ENCODE peak calls at places on chromosome 13, in seven cellular contexts. A, E, Z, U, W, R and N are unnamed samples.

GRCh38 chr13:74246398-74246975 is 112.3 kb upstream of the KLF12 start:
- DNase-seq in Z (no peak), A (no peak), U (no peak), W (peak), R (no peak), E (no peak), N (no peak)

GRCh38 chr13:21008026-21008425 is 53.4 kb downstream of the LATS2 start:
- DNase-seq in E (no peak), Z (no peak), R (no peak), U (no peak), W (no peak), A (no peak), N (no peak)

GRCh38 chr13:73171242-73171641 is 112.4 kb downstream of the KLF5 start:
- DNase-seq in A (no peak), R (no peak), Z (no peak), E (peak), W (no peak), U (no peak), N (no peak)

GRCh38 chr13:45713721-45714120 is 11.6 kb downstream of the CBY2 start:
- DNase-seq in Z (no peak), U (no peak), A (no peak), E (no peak), W (no peak), R (peak), N (no peak)

GRCh38 chr13:77409412-77409811 is 82.5 kb upstream of the MYCBP2 start:
- DNase-seq in U (no peak), E (no peak), R (no peak), Z (no peak), W (no peak), A (no peak), N (no peak)

GRCh38 chr13:73248711-73249580 is 190.1 kb downstream of the KLF5 start:
- DNase-seq in Z (no peak), A (no peak), R (no peak), W (no peak), E (no peak), U (no peak), N (no peak)

GRCh38 chr13:105655046-105655445 is 880.4 kb downstream of the EFNB2 start:
- DNase-seq in R (no peak), U (no peak), W (no peak), E (no peak), A (no peak), Z (no peak), N (no peak)

GRCh38 chr13:21736926-21737325 is 66.1 kb downstream of the FGF9 start:
- DNase-seq in Z (no peak), U (no peak), R (no peak), W (no peak), E (no peak), A (no peak), N (no peak)

GRCh38 chr13:47216176-47216822 is 319.4 kb upstream of the HTR2A start:
- DNase-seq in W (no peak), R (no peak), E (no peak), U (no peak), Z (no peak), A (no peak), N (no peak)

GRCh38 chr13:47747901-47748300 is 253.2 kb downstream of the SUCLA2 start:
- DNase-seq in U (no peak), E (no peak), A (no peak), R (no peak), Z (no peak), W (no peak), N (no peak)

GRCh38 chr13:98664047-98664446 is 87.1 kb upstream of the STK24 start:
- DNase-seq in Z (no peak), R (no peak), E (no peak), A (no peak), W (peak), U (no peak), N (no peak)

GRCh38 chr13:42028113-42028799 is 20.2 kb upstream of the DGKH start:
- DNase-seq in W (no peak), E (peak), U (no peak), A (no peak), Z (no peak), R (no peak), N (no peak)

GRCh38 chr13:37058801-37059135 is 720 bp downstream of the SUPT20H start:
- DNase-seq in A (no peak), U (no peak), E (no peak), Z (no peak), R (no peak), W (peak), N (peak)

GRCh38 chr13:47545630-47546029 is 455.4 kb downstream of the SUCLA2 start:
- DNase-seq in U (no peak), Z (no peak), A (no peak), E (no peak), R (no peak), W (no peak), N (no peak)

GRCh38 chr13:40496035-40496810 is 170.2 kb downstream of the FOXO1 start:
- DNase-seq in U (no peak), W (no peak), A (no peak), Z (no peak), E (no peak), R (no peak), N (no peak)

GRCh38 chr13:35356572-35356971 is 119.9 kb downstream of the MAB21L1 start:
- DNase-seq in E (no peak), Z (no peak), W (peak), U (no peak), R (no peak), A (no peak), N (no peak)

GRCh38 chr13:48235100-48235813 is 2.3 kb downstream of the ITM2B start:
- DNase-seq in U (peak), Z (no peak), W (no peak), R (no peak), A (peak), E (peak), N (peak)

GRCh38 chr13:44003481-44003880 is 123.8 kb downstream of the LACC1 start:
- DNase-seq in A (no peak), U (no peak), W (no peak), R (no peak), Z (no peak), E (no peak), N (no peak)

GRCh38 chr13:70668293-70668692 is 560.0 kb upstream of the KLHL1 start:
- DNase-seq in E (no peak), A (no peak), Z (no peak), U (no peak), W (no peak), R (no peak), N (no peak)

GRCh38 chr13:99302637-99303505 is 4.3 kb downstream of the GPR183 start:
- DNase-seq in A (no peak), R (no peak), W (no peak), Z (no peak), E (no peak), U (no peak), N (no peak)

GRCh38 chr13:41315466-41316047 is 4.5 kb downstream of the NAA16 start:
- DNase-seq in A (no peak), Z (no peak), E (no peak), W (peak), U (no peak), R (no peak), N (no peak)

GRCh38 chr13:72168126-72168525 is 301.1 kb upstream of the DACH1 start:
- DNase-seq in R (no peak), W (no peak), A (no peak), U (no peak), Z (no peak), E (no peak), N (no peak)

GRCh38 chr13:45073809-45074208 is 46.5 kb upstream of the GTF2F2 start:
- DNase-seq in Z (no peak), E (no peak), R (no peak), A (no peak), U (no peak), W (no peak), N (no peak)

GRCh38 chr13:105817011-105817410 is 718.5 kb downstream of the EFNB2 start:
- DNase-seq in U (no peak), E (no peak), A (no peak), R (no peak), Z (no peak), W (no peak), N (no peak)

GRCh38 chr13:62049992-62050391 is 634.3 kb upstream of the PCDH20 start:
- DNase-seq in E (no peak), R (no peak), Z (no peak), U (no peak), A (no peak), W (no peak), N (no peak)

GRCh38 chr13:24392972-24393371 is 83.6 kb downstream of the C1QTNF9 start:
- DNase-seq in U (no peak), Z (no peak), A (no peak), R (no peak), W (no peak), E (no peak), N (no peak)

GRCh38 chr13:20362642-20363041 is 130.5 kb upstream of the GJB6 start:
- DNase-seq in A (no peak), E (no peak), U (no peak), Z (no peak), R (no peak), W (no peak), N (no peak)

GRCh38 chr13:36341718-36342117 is 4.5 kb downstream of the SPART start:
- DNase-seq in U (no peak), R (no peak), Z (no peak), E (no peak), W (no peak), A (no peak), N (no peak)

GRCh38 chr13:28716511-28716910 is 2.3 kb downstream of the SLC46A3 start:
- DNase-seq in E (peak), R (no peak), U (no peak), W (no peak), A (no peak), Z (no peak), N (no peak)

GRCh38 chr13:98150836-98151489 is 8.1 kb downstream of the FARP1 start:
- DNase-seq in W (no peak), E (no peak), R (no peak), U (no peak), Z (no peak), A (no peak), N (no peak)

GRCh38 chr13:32264407-32264806 is 50.8 kb downstream of the ZAR1L start:
- DNase-seq in Z (no peak), R (peak), U (no peak), A (no peak), E (peak), W (no peak), N (no peak)

GRCh38 chr13:21673592-21674270 is 2.9 kb downstream of the FGF9 start:
- DNase-seq in R (peak), E (peak), Z (no peak), W (peak), U (no peak), A (peak), N (peak)

GRCh38 chr13:62643007-62643483 is 1227.4 kb upstream of the PCDH20 start:
- DNase-seq in U (peak), Z (no peak), R (no peak), E (no peak), A (no peak), W (peak), N (no peak)

GRCh38 chr13:59666504-59666903 is 497.2 kb downstream of the DIAPH3 start:
- DNase-seq in U (no peak), Z (no peak), E (no peak), W (no peak), A (peak), R (no peak), N (no peak)

GRCh38 chr13:99103536-99103935 is 97.1 kb upstream of the UBAC2 start:
- DNase-seq in R (no peak), W (no peak), E (no peak), Z (no peak), U (no peak), A (no peak), N (no peak)

GRCh38 chr13:114108141-114108761 is 24.2 kb downstream of the RASA3 start:
- DNase-seq in U (no peak), E (peak), R (peak), W (peak), A (no peak), Z (peak), N (no peak)

GRCh38 chr13:101757446-101758039 is 305.1 kb downstream of the ITGBL1 start:
- DNase-seq in W (no peak), U (no peak), E (no peak), A (peak), R (no peak), Z (no peak), N (peak)

GRCh38 chr13:24921881-24922280 is 157.9 kb downstream of the RNF17 start:
- DNase-seq in R (no peak), A (no peak), W (no peak), Z (no peak), E (no peak), U (no peak), N (no peak)

DNA sequence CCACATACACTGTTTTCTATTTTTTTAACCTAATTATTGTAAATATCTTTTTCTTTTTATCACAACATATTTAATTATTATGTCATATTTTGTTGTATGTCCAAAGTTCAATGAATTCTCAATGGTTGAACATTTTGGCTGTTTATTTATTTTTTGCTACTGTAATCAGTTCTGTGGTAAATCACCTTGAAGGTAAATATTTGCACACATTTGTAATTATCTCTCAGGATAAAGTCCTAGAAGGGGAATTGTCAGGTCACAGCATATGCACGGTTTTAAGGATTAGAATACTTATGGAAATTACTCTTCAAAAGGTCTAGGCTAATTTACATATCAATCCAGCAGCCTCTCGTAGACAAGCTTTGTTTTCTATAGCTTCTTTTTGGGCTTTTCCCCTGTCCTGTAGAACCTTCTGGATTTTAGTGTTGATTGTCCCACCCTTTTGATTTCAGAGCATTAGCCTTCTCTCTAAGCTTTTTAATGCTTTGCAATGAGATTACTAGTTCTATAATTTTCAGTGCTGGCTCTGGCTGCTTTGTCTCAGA is 362.6 kb downstream of the KCNRG start:
- DNase-seq in W (no peak), Z (no peak), U (no peak), E (no peak), R (no peak), A (no peak), N (no peak)
- TF ChIP-seq CTCF in W (no peak), Z (no peak), U (no peak), E (no peak), R (no peak), A (no peak), N (no peak)

GRCh38 chr13:64997438-64997837 is 2232.7 kb downstream of the PCDH9 start:
- DNase-seq in Z (no peak), A (no peak), R (no peak), E (no peak), W (no peak), U (no peak), N (no peak)
- TF ChIP-seq CTCF in Z (no peak), A (no peak), R (no peak), E (no peak), W (no peak), U (no peak), N (no peak)

DNA sequence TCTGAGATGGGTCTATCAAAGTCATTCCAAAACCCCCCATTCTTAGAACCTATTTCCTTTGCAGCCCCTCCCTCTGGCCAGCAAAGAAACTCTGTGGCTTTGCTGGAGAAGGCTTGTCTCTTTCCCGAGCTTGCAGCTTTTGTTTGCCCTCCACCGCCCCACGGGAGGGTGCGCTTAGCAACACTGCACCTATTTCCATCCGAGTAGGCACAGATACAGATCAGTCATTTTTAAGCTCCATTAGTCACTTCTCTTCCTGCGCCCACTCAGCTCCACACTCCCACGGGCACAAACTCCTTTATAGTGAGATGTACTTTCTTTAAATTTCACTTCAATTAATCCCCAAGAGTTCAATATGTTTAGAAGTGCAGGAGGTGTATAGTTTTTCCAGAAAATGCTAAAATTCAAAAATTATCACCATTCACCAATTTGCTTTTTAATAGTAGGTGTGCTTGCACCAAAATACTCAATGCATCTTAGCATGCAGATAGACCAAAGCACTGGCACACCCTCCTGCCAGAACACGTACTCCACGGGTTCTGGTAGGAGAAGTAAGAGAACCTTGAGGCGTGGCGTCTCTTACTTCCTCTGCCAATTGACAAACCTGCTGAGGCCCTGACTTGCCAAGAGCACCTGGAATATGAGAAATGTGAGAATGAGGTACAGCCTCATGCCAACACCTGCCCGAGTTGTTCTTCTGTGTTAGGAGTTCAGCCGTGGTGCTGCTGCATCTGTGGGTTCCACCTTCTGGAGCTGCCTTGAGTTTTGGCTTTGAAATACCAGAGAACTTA is 183.7 kb downstream of the TEX29 start:
- DNase-seq in Z (no peak), A (no peak), R (no peak), W (no peak), U (no peak), E (no peak), N (no peak)
- TF ChIP-seq CTCF in Z (no peak), A (no peak), R (no peak), W (no peak), U (no peak), E (no peak), N (no peak)

DNA sequence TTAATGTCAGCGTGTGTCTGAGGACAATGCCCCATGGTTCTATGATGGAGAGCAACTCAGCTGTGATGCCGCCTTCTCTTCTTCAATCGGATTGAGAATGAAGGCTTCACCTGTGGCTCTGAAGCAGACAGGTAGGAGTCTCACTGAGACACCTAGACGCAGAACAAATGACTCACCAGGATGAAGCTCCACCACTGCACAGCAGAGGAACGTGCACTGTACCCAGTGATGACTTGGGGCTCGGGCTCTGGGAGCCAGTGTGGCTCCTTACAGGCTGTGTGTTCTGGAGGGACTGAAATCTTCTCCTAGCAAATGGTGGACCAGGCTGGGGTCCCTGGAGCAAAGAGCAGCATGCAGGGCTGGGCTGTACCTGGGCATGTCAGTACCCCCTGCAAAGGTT is 44.0 kb downstream of the CCDC70 start:
- DNase-seq in A (no peak), R (no peak), E (no peak), U (no peak), W (no peak), Z (no peak), N (no peak)
- TF ChIP-seq CTCF in A (no peak), R (no peak), E (no peak), U (no peak), W (no peak), Z (no peak), N (no peak)

DNA sequence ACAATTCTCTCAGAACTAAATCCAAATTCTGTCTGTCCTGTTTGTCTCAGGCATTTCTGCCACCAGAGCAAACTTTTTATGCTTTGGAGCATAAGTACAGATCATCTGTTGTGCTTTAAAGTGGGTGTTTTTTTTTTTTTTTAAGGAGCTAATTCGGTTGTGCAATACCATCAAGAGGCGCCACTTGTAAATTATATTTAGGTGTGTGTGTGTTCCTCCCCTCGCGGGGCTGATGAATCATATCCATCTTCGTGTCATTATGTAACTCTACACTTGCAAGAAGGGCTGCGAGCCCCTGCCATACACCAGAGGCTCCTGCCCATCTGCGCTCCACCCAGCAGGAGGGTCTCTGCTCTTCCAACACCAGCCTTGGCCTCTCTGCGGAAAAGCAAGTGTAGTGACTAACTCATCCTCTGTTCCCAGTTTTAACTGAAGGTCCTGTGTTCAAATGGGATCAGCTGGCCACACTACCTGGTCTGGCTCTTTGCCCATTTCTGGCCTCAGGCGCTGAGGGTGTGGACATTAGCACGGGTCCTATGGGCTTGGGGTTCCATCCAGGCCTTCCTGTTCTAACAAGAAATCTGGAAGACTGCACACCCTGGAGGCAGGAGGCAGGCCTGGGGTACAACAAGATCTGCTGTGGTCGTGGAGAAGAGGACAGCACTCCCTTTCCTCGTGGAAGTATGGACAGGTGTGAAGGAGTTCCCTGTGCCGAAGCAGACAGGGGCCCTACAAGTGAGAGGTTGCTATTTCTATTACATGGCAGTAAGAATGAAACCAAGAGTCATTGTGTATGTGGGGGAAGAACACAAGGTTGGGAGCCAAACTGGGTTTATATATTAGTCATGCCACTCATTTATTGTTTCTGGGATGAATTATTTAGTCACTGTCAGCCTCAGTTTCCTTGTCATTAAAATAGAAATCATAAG is 96.1 kb upstream of the MBNL2 start:
- DNase-seq in R (no peak), U (peak), A (peak), E (no peak), W (peak), Z (no peak), N (peak)
- TF ChIP-seq CTCF in R (no peak), U (no peak), A (no peak), E (no peak), W (no peak), Z (no peak), N (no peak)

GRCh38 chr13:30017880-30018279 is 167.5 kb upstream of the UBL3 start:
- DNase-seq in U (no peak), Z (no peak), A (no peak), R (no peak), E (no peak), W (no peak), N (no peak)
- TF ChIP-seq CTCF in U (no peak), Z (no peak), A (no peak), R (no peak), E (no peak), W (no peak), N (no peak)